ENCODE peak calls at places on chromosomes 13 and 19, in six cellular contexts. C is tibial artery, T is Panc1, W is neural progenitor cell, R is fibroblast of lung, I is gastrocnemius medialis. E is an unnamed sample. For H3K9me3, the result is how much of the 10 kb centered on the place peaks cover.

GRCh38 chr19:19403373-19403901 is 2.0 kb upstream of the GATAD2A start:
- DNase-seq in I (peak), W (no peak), T (no peak), C (no peak), R (peak), E (peak)

GRCh38 chr19:48169585-48169973 is 565 bp downstream of the LIG1 start:
- DNase-seq in I (peak), W (peak), C (peak), T (no peak), R (peak), E (peak)

GRCh38 chr13:110756268-110756667 is 42.8 kb downstream of the ING1 start:
- DNase-seq in I (no peak), C (no peak), W (no peak), T (no peak), R (peak), E (no peak)

GRCh38 chr13:49731766-49732165 is 40.5 kb upstream of the EBPL start:
- DNase-seq in W (no peak), R (peak), C (no peak), T (no peak), I (no peak), E (no peak)

GRCh38 chr19:32061304-32061703 is 284.1 kb upstream of the ZNF507 start:
- DNase-seq in W (no peak), T (no peak), R (no peak), C (no peak), I (no peak), E (no peak)

GRCh38 chr13:89750371-89750770 is 1597.1 kb upstream of the MIR17HG start:
- DNase-seq in T (no peak), C (no peak), R (no peak), I (no peak), W (no peak), E (no peak)

GRCh38 chr13:41827507-41828213 is 133.2 kb downstream of the VWA8 start:
- DNase-seq in T (peak), C (peak), I (peak), W (no peak), R (peak), E (no peak)

GRCh38 chr13:109785141-109785891 is 1.1 kb downstream of the IRS2 start:
- DNase-seq in R (peak), C (peak), W (peak), I (peak), T (no peak), E (peak)

GRCh38 chr19:3868770-3869456 is at the start of gene ZFR2:
- DNase-seq in I (no peak), T (no peak), R (no peak), W (peak), C (no peak), E (no peak)

GRCh38 chr19:46972301-46972700 is 47.3 kb upstream of the NPAS1 start:
- DNase-seq in I (peak), T (no peak), R (no peak), W (no peak), C (no peak), E (peak)

GRCh38 chr13:25455146-25455545 is 83.4 kb downstream of the ATP8A2 start:
- DNase-seq in R (no peak), T (no peak), I (no peak), W (no peak), C (no peak), E (no peak)

GRCh38 chr13:39269411-39269810 is 231.2 kb downstream of the NHLRC3 start:
- DNase-seq in C (no peak), I (no peak), T (no peak), W (no peak), R (peak), E (no peak)

GRCh38 chr19:38514812-38515633 is 81.5 kb downstream of the RYR1 start:
- DNase-seq in T (peak), C (peak), R (peak), W (peak), I (peak), E (peak)

GRCh38 chr19:18107235-18108083 is 9.9 kb downstream of the MAST3 start:
- DNase-seq in W (no peak), T (no peak), I (no peak), R (no peak), C (no peak), E (no peak)

GRCh38 chr19:38281820-38282566 is 17.6 kb downstream of the SPINT2 start:
- DNase-seq in I (no peak), W (no peak), C (no peak), R (no peak), T (no peak), E (no peak)

GRCh38 chr19:47414469-47414868 is 4.9 kb downstream of the MEIS3 start:
- DNase-seq in W (peak), T (no peak), I (no peak), R (no peak), C (no peak), E (no peak)

GRCh38 chr13:110185696-110186095 is 121.3 kb downstream of the COL4A1 start:
- DNase-seq in C (no peak), I (no peak), W (no peak), R (peak), T (no peak), E (no peak)

GRCh38 chr13:30739646-30740642 is 4.6 kb downstream of the ALOX5AP start:
- DNase-seq in I (no peak), W (peak), T (no peak), R (peak), C (no peak), E (no peak)

GRCh38 chr19:41189425-41190065 is 3.5 kb upstream of the CYP2S1 start:
- DNase-seq in C (no peak), I (no peak), T (no peak), W (peak), R (no peak), E (no peak)

GRCh38 chr19:41194157-41194552 is 1.1 kb downstream of the CYP2S1 start:
- DNase-seq in W (no peak), T (no peak), R (no peak), I (no peak), C (no peak), E (no peak)

GRCh38 chr19:41195675-41196497 is 2.9 kb downstream of the CYP2S1 start:
- DNase-seq in T (no peak), I (no peak), R (peak), W (no peak), C (no peak), E (no peak)

GRCh38 chr19:41193420-41194156 is 569 bp downstream of the CYP2S1 start:
- DNase-seq in C (no peak), R (no peak), W (peak), I (no peak), T (no peak), E (no peak)

DNA sequence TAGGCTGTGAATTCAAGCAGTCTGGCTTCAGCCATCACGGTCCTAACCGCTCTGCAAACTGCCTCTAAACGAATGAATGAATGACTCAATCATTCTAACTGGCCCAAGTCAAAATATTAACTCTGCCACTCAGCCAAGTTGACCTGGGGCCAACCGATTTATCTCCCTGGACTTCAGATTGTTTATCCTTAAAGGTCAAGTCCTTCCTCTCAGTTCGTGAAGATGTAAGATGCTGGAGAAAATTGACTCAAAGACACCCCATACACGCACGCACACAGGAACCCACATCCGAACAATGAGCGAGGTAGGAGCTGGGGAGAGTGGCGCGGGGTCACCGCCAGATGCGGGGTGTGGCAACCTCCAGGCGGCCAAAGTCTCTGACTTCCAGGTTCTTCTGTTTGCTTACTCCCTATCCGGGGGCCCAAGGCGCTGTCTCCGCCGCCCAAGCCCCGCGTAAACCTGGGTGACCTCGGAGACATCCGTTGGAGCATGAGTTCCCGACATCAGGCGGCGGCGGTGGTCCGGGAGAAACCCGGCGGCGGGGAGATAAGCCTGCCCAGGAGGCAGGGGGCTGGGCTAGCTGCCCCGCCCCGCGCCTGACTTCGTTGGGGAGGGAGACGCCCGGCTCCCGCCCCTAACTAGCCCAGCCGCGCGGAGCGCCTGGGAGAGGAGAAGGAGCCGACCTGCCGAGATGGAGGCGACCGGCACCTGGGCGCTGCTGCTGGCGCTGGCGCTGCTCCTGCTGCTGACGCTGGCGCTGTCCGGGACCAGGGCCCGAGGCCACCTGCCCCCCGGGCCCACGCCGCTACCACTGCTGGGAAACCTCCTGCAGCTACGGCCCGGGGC is at the start of gene CYP2S1:
- DNase-seq in R (no peak), I (no peak), W (peak), C (no peak), T (no peak), E (no peak)
- H3K4me3 ChIP-seq in R (peak), I (no peak), W (peak), C (peak), T (peak), E (peak)

GRCh38 chr13:91368101-91368500 is 20.6 kb downstream of the MIR17HG start:
- DNase-seq in W (no peak), R (no peak), I (no peak), T (no peak), C (no peak), E (no peak)

GRCh38 chr13:91375119-91375729 is 23.2 kb upstream of the GPC5 start:
- DNase-seq in T (peak), R (no peak), I (no peak), W (no peak), C (no peak), E (no peak)

GRCh38 chr13:91368676-91369425 is 21.4 kb downstream of the MIR17HG start:
- DNase-seq in C (no peak), R (peak), W (no peak), T (no peak), I (no peak), E (no peak)

GRCh38 chr13:91369432-91369831 is 21.9 kb downstream of the MIR17HG start:
- DNase-seq in R (peak), T (no peak), C (no peak), W (no peak), I (no peak), E (no peak)

DNA sequence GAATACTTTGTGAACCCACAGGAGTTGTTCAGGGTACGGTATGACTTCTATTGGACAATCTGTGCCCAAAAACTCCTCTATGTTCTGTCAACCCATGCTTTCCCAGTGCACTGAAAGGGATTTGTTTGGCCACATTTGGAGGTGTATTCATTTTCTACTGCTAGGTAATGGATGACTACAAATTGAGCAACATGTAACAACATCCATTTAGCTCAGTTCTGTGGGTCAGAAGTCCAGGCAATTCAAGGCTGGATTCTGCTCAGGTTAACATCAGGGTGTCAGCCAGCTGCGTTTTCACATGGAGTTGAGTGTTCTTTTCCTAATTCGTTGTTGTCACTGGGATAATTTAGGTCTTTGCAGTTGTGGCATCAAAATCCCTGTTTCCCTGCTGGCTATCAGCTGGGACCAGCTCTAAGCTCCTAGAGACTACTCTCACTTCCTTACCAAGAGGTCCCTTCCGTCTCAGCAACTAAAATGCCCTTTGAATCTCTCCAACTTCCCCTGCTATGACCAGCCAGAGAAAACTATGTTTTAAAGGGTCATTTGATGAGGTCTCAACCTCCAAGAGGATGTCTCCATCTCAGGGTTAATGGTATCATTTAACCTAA is 25.4 kb downstream of the MIR17HG start:
- DNase-seq in I (no peak), W (no peak), R (no peak), T (no peak), C (no peak), E (no peak)
- H3K9me3 ChIP-seq in I (under half), W (under half), R (under half), T (under half), C (under half), E (under half)

GRCh38 chr13:27424246-27425150 is at the start of gene GTF3A:
- DNase-seq in I (peak), R (peak), C (peak), T (no peak), W (peak), E (peak)
- TF ChIP-seq CTCF in I (no peak), R (no peak), C (no peak), T (no peak), W (no peak), E (no peak)

GRCh38 chr19:50753879-50754278 is 16.4 kb upstream of the GPR32 start:
- DNase-seq in T (no peak), C (no peak), W (no peak), I (no peak), R (no peak), E (no peak)

GRCh38 chr19:50743537-50743936 is 20.4 kb downstream of the CLEC11A start:
- DNase-seq in C (no peak), I (no peak), R (no peak), T (no peak), W (no peak), E (no peak)

GRCh38 chr19:50750010-50750409 is 20.3 kb upstream of the GPR32 start:
- DNase-seq in C (no peak), T (no peak), W (no peak), I (no peak), R (no peak), E (no peak)

GRCh38 chr19:50745221-50745620 is 22.1 kb downstream of the CLEC11A start:
- DNase-seq in W (no peak), I (no peak), T (no peak), C (no peak), R (no peak), E (no peak)

GRCh38 chr19:50749490-50749889 is 20.8 kb upstream of the GPR32 start:
- DNase-seq in W (no peak), C (no peak), T (no peak), I (no peak), R (no peak), E (no peak)
- H3K4me3 ChIP-seq in W (no peak), C (no peak), T (no peak), I (no peak), R (no peak), E (no peak)

GRCh38 chr19:22088541-22089144 is 36.4 kb downstream of the ZNF257 start:
- DNase-seq in R (no peak), W (no peak), I (no peak), T (no peak), C (no peak), E (no peak)
- H3K9me3 ChIP-seq in R (under half), W (half or more), I (under half), T (under half), C (under half), E (under half)

GRCh38 chr19:377801-378581 is 31.0 kb downstream of the C2CD4C start:
- DNase-seq in R (no peak), W (no peak), I (no peak), C (no peak), T (no peak), E (no peak)
- TF ChIP-seq CTCF in R (no peak), W (no peak), I (no peak), C (no peak), T (no peak), E (no peak)

GRCh38 chr19:53991224-53992113 is at the start of gene CACNG6:
- DNase-seq in W (peak), T (no peak), I (peak), R (peak), C (no peak), E (peak)
- H3K4me3 ChIP-seq in W (peak), T (peak), I (peak), R (peak), C (peak), E (peak)

GRCh38 chr19:53147645-53148044 is 11.2 kb downstream of the ZNF347 start:
- DNase-seq in W (no peak), R (no peak), I (no peak), C (no peak), T (no peak), E (no peak)
- H3K9me3 ChIP-seq in W (under half), R (under half), I (under half), C (half or more), T (half or more), E (half or more)

DNA sequence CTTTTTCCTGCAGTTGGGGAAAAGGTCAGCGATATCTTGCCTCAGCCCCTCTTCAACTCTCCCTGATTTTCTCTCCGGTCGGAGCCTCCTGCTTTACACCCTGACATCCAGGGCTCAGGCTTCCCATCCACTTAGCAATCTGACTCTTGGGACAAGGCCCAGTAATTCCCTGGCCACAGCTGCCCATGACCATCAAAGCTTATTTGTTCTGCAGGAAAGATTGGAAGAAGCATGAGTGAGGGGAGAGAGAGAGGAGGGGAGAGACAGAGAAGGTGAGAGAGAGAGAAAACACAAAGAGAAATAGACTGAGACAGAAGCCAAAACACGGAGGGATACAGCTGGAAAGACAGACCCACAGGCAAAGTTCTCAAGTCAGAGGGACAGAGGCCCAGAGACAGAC is 13.7 kb downstream of the SYT3 start:
- DNase-seq in R (no peak), W (no peak), I (no peak), T (no peak), C (no peak), E (no peak)
- TF ChIP-seq CTCF in R (no peak), W (no peak), I (no peak), T (no peak), C (no peak), E (no peak)

GRCh38 chr19:11179716-11180297 is 17.5 kb downstream of the KANK2 start:
- DNase-seq in I (no peak), T (no peak), R (no peak), W (no peak), C (no peak), E (no peak)

GRCh38 chr19:11177592-11177991 is 19.8 kb downstream of the KANK2 start:
- DNase-seq in I (no peak), C (no peak), R (no peak), T (no peak), W (no peak), E (no peak)

GRCh38 chr19:11181488-11181887 is 15.9 kb downstream of the KANK2 start:
- DNase-seq in C (no peak), I (no peak), W (no peak), R (no peak), T (no peak), E (no peak)

GRCh38 chr19:11182994-11183393 is 14.4 kb downstream of the KANK2 start:
- DNase-seq in I (no peak), W (no peak), C (no peak), R (no peak), T (no peak), E (no peak)

DNA sequence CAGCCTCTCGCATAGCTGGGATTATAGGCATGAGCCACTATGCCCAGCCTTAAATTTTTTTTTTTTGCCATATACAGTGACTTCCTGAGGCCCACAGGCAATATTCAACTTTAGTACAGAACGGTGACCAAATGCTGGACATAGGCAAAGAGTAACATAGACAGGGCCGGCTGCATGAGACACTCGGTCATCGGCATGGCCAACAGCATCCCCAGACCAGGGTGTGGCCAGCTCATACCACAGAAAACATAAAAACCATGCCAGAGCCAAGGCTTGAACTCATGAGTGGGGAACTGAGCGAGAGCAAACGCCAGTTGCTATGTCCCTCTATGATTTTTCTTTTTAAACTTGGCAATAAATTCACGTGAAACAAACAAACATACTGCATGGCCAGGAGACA is 17.0 kb downstream of the KANK2 start:
- DNase-seq in W (no peak), T (no peak), I (no peak), R (no peak), C (no peak), E (no peak)
- H3K4me3 ChIP-seq in W (no peak), T (no peak), I (no peak), R (no peak), C (no peak), E (no peak)

E was measured in psoas muscle.